ENCODE peak calls at places on chromosomes 7 and 10, in five cellular contexts. F, P, J, R and V are unnamed samples.

GRCh38 chr7:47320296-47320695 is 261.6 kb downstream of the TNS3 start:
- DNase-seq in F (no peak), P (no peak), J (no peak), R (no peak), V (no peak)

GRCh38 chr7:100396421-100396982 is 23.2 kb downstream of the PILRA start:
- DNase-seq in F (no peak), P (peak), J (no peak), R (no peak), V (no peak)

GRCh38 chr7:124840435-124840834 is 74.8 kb upstream of the GPR37 start:
- DNase-seq in F (peak), P (no peak), J (no peak), R (no peak), V (no peak)

GRCh38 chr10:33334170-33334838 is at the start of gene NRP1:
- DNase-seq in F (no peak), P (no peak), J (no peak), R (no peak), V (peak)

GRCh38 chr7:73341877-73342276 is 13.9 kb downstream of the FKBP6 start:
- DNase-seq in F (peak), P (no peak), J (no peak), R (peak), V (no peak)

GRCh38 chr7:131040467-131040932 is 287.2 kb upstream of the MKLN1 start:
- DNase-seq in F (peak), P (no peak), J (no peak), R (peak), V (peak)

GRCh38 chr7:41881313-41882130 is 178.6 kb upstream of the INHBA start:
- DNase-seq in F (no peak), P (peak), J (no peak), R (no peak), V (no peak)

GRCh38 chr7:150838965-150839650 is 13.2 kb upstream of the AOC1 start:
- DNase-seq in F (no peak), P (no peak), J (no peak), R (no peak), V (no peak)

GRCh38 chr10:102648889-102649752 is 4.8 kb downstream of the TRIM8 start:
- DNase-seq in F (no peak), P (no peak), J (no peak), R (no peak), V (no peak)

GRCh38 chr7:46205478-46205877 is 284.4 kb upstream of the IGFBP3 start:
- DNase-seq in F (no peak), P (no peak), J (no peak), R (no peak), V (no peak)

GRCh38 chr10:48983648-48984359 is 44.2 kb upstream of the LRRC18 start:
- DNase-seq in F (no peak), P (no peak), J (no peak), R (no peak), V (no peak)

GRCh38 chr10:110429301-110429700 is 68.4 kb upstream of the DUSP5 start:
- DNase-seq in F (no peak), P (no peak), J (no peak), R (no peak), V (peak)
- TF ChIP-seq MAX in F (no peak), P (no peak), J (no peak), R (no peak), V (no peak)

GRCh38 chr7:106062006-106062405 is 50.1 kb downstream of the SYPL1 start:
- DNase-seq in F (no peak), P (no peak), J (no peak), R (no peak), V (no peak)
- TF ChIP-seq CREB1 in F (no peak), P (no peak), J (no peak), R (no peak), V (no peak)

GRCh38 chr10:5293691-5294550 is 70.8 kb upstream of the UCN3 start:
- DNase-seq in F (peak), P (no peak), J (peak), R (peak), V (peak)
- TF ChIP-seq CTCF in F (peak), P (peak), J (peak), R (peak), V (peak)

GRCh38 chr7:28297821-28298439 is 114.4 kb upstream of the CREB5 start:
- DNase-seq in F (no peak), P (no peak), J (no peak), R (no peak), V (no peak)

GRCh38 chr7:28298870-28299484 is 113.3 kb upstream of the CREB5 start:
- DNase-seq in F (peak), P (no peak), J (peak), R (no peak), V (peak)

GRCh38 chr7:28299556-28299955 is 112.8 kb upstream of the CREB5 start:
- DNase-seq in F (no peak), P (no peak), J (no peak), R (no peak), V (no peak)

GRCh38 chr7:28301148-28301641 is 111.1 kb upstream of the CREB5 start:
- DNase-seq in F (no peak), P (no peak), J (no peak), R (no peak), V (no peak)

DNA sequence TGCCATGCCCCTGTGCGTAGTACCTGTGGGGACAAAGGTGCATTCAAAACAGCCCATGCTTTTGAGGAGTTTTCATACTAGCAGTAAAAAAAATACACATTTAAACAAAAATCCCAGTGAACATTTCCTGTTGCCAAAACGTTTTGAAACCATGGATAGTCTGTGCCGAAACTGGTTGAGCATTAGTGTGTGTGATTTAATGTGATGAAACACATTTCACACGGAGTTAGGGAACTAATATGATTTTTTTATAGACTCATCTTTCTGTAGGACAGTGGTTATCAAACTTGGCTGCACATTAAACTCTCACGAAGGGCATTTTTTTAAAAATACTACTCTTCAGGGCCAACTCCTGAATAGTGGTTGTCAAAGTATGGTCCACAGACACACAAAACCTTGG is 111.8 kb upstream of the CREB5 start:
- DNase-seq in F (no peak), P (no peak), J (no peak), R (no peak), V (no peak)
- TF ChIP-seq MAX in F (no peak), P (no peak), J (no peak), R (no peak), V (no peak)

GRCh38 chr7:77866791-77867190 is 68.2 kb downstream of the PHTF2 start:
- DNase-seq in F (peak), P (no peak), J (no peak), R (no peak), V (no peak)
- TF ChIP-seq CREB1 in F (no peak), P (no peak), J (no peak), R (no peak), V (no peak)

DNA sequence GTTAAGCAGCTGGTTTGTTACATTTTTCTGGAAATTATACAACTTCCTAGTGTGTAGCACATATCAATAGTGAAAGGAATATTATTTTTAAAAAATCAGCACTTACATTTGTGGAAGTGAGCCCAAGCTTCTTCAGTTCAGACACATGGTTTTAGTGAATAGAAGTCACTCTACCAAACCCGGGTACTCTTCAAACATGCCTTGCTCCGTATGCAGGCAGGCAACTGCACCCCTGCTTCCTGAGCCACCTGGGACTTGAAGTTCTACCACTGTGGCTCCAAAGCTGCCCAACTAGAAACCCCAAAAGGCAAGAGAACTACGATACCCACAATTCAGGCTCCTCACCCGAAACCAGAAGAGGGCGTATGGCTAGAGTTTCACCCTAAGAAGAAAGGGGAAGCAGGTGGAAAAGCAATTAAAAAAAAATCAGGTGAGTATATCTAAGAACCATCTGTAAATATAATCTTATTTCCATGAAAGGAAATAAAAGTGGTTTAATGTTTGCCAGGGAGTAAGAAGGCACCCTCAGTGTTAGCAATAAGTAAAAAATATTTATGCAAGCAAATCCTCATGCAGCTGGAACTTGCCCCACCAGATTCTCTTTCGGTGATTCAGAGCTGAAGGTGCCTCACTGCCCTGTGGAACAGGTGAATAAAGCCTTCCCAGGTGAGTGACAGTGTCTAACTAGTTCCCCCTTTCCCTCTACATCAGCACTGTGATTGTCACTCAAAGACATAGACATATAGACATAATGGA is at the start of gene MACC1:
- DNase-seq in F (no peak), P (peak), J (peak), R (peak), V (peak)
- TF ChIP-seq CTCF in F (no peak), P (peak), J (no peak), R (peak), V (no peak)